ENCODE peak calls at places on chromosome 11, in nine cellular contexts. O is CD8-positive, alpha-beta T cell; X is bronchial epithelial cell; F is heart right ventricle; H is fibroblast of pulmonary artery; G is IMR-90; T is brain microvascular endothelial cell; I is breast epithelium; C is astrocyte of the cerebellum. K is an unnamed sample.
A peak's percentile ranks its signal among the peaks of the same experiment; 100 is the strongest.

GRCh38 chr11:75474878-75475766 is 42.1 kb upstream of the KLHL35 start:
- DNase-seq in O (peak; percentile 83), X (no peak), F (peak; percentile 70), H (peak; percentile 61), G (peak; percentile 62), T (peak; percentile 46), I (peak; percentile 39), C (no peak), K (no peak)

GRCh38 chr11:64250875-64251721 is at the start of gene PLCB3:
- DNase-seq in O (peak; percentile 87), X (no peak), F (peak; percentile 40), H (no peak), G (no peak), T (no peak), I (no peak), C (no peak), K (no peak)

GRCh38 chr11:70104961-70105360 is 26.8 kb downstream of the ANO1 start:
- DNase-seq in O (no peak), X (no peak), F (no peak), H (no peak), G (no peak), T (no peak), I (no peak), C (no peak), K (no peak)

GRCh38 chr11:123434262-123434661 is 4.2 kb downstream of the GRAMD1B start:
- DNase-seq in O (no peak), X (no peak), F (no peak), H (peak; percentile 43), G (peak; percentile 22), T (no peak), I (no peak), C (no peak), K (no peak)

GRCh38 chr11:65852508-65853248 is 5.3 kb downstream of the CFL1 start:
- DNase-seq in O (peak; percentile 48), X (no peak), F (no peak), H (no peak), G (no peak), T (no peak), I (no peak), C (no peak), K (no peak)

GRCh38 chr11:75355051-75355450 is 3.6 kb upstream of the ARRB1 start:
- DNase-seq in O (no peak), X (no peak), F (no peak), H (no peak), G (no peak), T (no peak), I (no peak), C (no peak), K (peak; percentile 27)

GRCh38 chr11:9144828-9145227 is 53.4 kb upstream of the SCUBE2 start:
- DNase-seq in O (no peak), X (peak; percentile 56), F (no peak), H (no peak), G (peak; percentile 38), T (no peak), I (peak; percentile 32), C (no peak), K (no peak)

GRCh38 chr11:118771481-118772278 is 19.3 kb downstream of the DDX6 start:
- DNase-seq in O (no peak), X (no peak), F (no peak), H (no peak), G (no peak), T (no peak), I (no peak), C (no peak), K (no peak)

GRCh38 chr11:2518983-2519340 is 74.2 kb downstream of the KCNQ1 start:
- DNase-seq in O (peak; percentile 32), X (no peak), F (no peak), H (no peak), G (no peak), T (no peak), I (peak; percentile 9), C (no peak), K (no peak)

GRCh38 chr11:99316761-99317475 is 296.2 kb downstream of the CNTN5 start:
- DNase-seq in O (no peak), X (no peak), F (peak; percentile 11), H (peak; percentile 34), G (no peak), T (no peak), I (no peak), C (peak; percentile 22), K (no peak)

GRCh38 chr11:85385561-85385960 is 241.6 kb downstream of the DLG2 start:
- DNase-seq in O (no peak), X (no peak), F (no peak), H (no peak), G (no peak), T (no peak), I (no peak), C (no peak), K (no peak)

GRCh38 chr11:80724366-80724765 is 1283.5 kb upstream of the TENM4 start:
- DNase-seq in O (no peak), X (peak; percentile 50), F (no peak), H (no peak), G (no peak), T (no peak), I (no peak), C (no peak), K (no peak)

GRCh38 chr11:80726236-80726635 is 1285.4 kb upstream of the TENM4 start:
- DNase-seq in O (no peak), X (no peak), F (no peak), H (no peak), G (no peak), T (no peak), I (no peak), C (no peak), K (no peak)

GRCh38 chr11:80722616-80723015 is 1281.8 kb upstream of the TENM4 start:
- DNase-seq in O (no peak), X (peak; percentile 99), F (no peak), H (peak; percentile 50), G (no peak), T (peak; percentile 69), I (no peak), C (no peak), K (no peak)

DNA sequence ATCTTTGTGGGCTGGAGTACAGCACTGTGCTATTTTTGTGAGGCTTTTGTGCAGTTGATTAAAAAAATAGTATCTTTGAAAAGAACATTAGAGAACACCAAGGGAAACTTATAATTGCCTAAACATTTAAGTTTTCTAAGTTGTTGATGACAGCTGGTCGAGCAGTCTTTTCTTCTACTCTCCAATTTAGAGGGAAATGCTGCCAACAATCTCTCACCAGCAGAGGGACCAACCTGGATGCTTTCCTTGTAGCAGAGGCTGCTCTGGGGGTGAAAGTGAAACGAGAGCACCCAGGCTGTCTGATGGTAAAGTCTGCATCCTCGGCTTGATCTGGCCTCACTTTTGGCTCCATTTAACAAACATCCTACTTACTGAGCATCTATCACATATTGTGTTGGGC is 1286.5 kb upstream of the TENM4 start:
- DNase-seq in O (no peak), X (peak; percentile 35), F (no peak), H (peak; percentile 29), G (no peak), T (peak; percentile 27), I (no peak), C (peak; percentile 2), K (no peak)
- TF ChIP-seq CTCF in O (no peak), X (peak; percentile 45), F (peak; percentile 12), H (peak; percentile 40), G (no peak), T (peak; percentile 47), I (no peak), C (peak; percentile 54), K (peak; percentile 78)

GRCh38 chr11:55811067-55811466 is at the start of gene OR5L1:
- DNase-seq in O (no peak), X (no peak), F (no peak), H (no peak), G (no peak), T (no peak), I (no peak), C (no peak), K (no peak)

GRCh38 chr11:55806248-55806647 is 4.9 kb upstream of the OR5L1 start:
- DNase-seq in O (no peak), X (no peak), F (no peak), H (no peak), G (no peak), T (no peak), I (no peak), C (no peak), K (no peak)
- H3K4me3 ChIP-seq in O (no peak overlapping the region), X (no peak overlapping the region), F (no peak overlapping the region), H (no peak overlapping the region), G (no peak overlapping the region), T (no peak overlapping the region), I (no peak overlapping the region), C (no peak overlapping the region), K (no peak overlapping the region)

GRCh38 chr11:111559791-111560190 is 19.3 kb downstream of the LAYN start:
- DNase-seq in O (no peak), X (no peak), F (no peak), H (no peak), G (no peak), T (no peak), I (no peak), C (no peak), K (no peak)

GRCh38 chr11:111560785-111561184 is 20.3 kb downstream of the LAYN start:
- DNase-seq in O (no peak), X (no peak), F (no peak), H (no peak), G (no peak), T (no peak), I (no peak), C (no peak), K (no peak)

GRCh38 chr11:111555255-111555654 is 14.7 kb downstream of the LAYN start:
- DNase-seq in O (no peak), X (peak; percentile 96), F (no peak), H (no peak), G (peak; percentile 79), T (peak; percentile 28), I (no peak), C (peak; percentile 64), K (no peak)

GRCh38 chr11:111554532-111554931 is 14.0 kb downstream of the LAYN start:
- DNase-seq in O (no peak), X (peak; percentile 95), F (no peak), H (no peak), G (no peak), T (no peak), I (no peak), C (no peak), K (no peak)

GRCh38 chr11:111557425-111558111 is 17.0 kb downstream of the LAYN start:
- DNase-seq in O (no peak), X (peak; percentile 95), F (no peak), H (peak; percentile 84), G (peak; percentile 99), T (peak; percentile 90), I (no peak), C (peak; percentile 95), K (no peak)
- TF ChIP-seq CTCF in O (no peak), X (no peak), F (no peak), H (no peak), G (peak; percentile 18), T (no peak), I (no peak), C (peak; percentile 5), K (no peak)

DNA sequence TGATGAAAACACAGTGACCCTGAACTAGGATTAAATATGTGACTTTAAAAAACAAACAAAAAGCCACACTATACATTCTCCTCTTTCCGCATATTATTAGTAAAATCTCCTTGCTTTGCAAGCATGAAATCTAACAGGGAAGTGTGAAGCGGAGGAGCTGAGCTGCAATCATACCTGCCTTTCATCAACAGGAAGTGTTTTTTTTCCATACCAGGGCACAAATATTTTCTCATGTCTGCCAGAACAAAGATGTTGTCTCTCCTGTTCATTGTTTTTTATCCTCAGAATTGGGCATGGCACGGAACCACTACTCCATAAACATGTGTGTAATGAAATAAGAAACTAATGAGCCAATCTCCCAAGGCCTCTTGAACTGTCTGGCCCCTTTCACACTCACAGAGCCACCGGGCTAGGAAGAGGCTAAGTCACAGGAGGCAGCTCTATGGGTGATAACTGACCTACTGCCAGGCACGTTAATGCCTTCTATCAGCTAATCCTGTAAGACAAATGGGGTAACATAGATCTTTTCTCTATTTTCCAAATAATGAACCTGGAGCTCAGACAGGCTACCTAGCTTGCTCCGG is 124.5 kb downstream of the ETS1 start:
- DNase-seq in O (no peak), X (no peak), F (no peak), H (no peak), G (no peak), T (no peak), I (no peak), C (no peak), K (no peak)
- H3K4me3 ChIP-seq in O (no peak overlapping the region), X (no peak overlapping the region), F (no peak overlapping the region), H (no peak overlapping the region), G (no peak overlapping the region), T (no peak overlapping the region), I (no peak overlapping the region), C (no peak overlapping the region), K (no peak overlapping the region)